ENCODE peak calls at places on chromosomes 6 and 20, in four cellular contexts. Q is transverse colon, S is HepG2, V is globus pallidus. F is an unnamed sample.

GRCh38 chr6:118720125-118720473 is 68.7 kb upstream of the CEP85L start:
- DNase-seq in S (no peak), V (no peak), Q (no peak), F (no peak)

GRCh38 chr6:43496370-43497128 is 13.6 kb downstream of the LRRC73 start:
- DNase-seq in Q (no peak), V (peak; percentile 53), S (peak; percentile 80), F (peak; percentile 65)

GRCh38 chr20:16929756-16930155 is 181.6 kb downstream of the OTOR start:
- DNase-seq in V (no peak), Q (no peak), S (no peak), F (no peak)

GRCh38 chr6:15997751-15998388 is 131.0 kb upstream of the MYLIP start:
- DNase-seq in V (no peak), S (no peak), Q (no peak), F (no peak)

GRCh38 chr6:26232950-26233607 is 131.9 kb upstream of the BTN3A2 start:
- DNase-seq in V (no peak), S (no peak), Q (no peak), F (no peak)

GRCh38 chr20:60011512-60012507 is 53.6 kb downstream of the CDH26 start:
- DNase-seq in Q (no peak), V (no peak), S (no peak), F (no peak)

GRCh38 chr6:160133441-160134336 is 12.1 kb downstream of the SLC22A1 start:
- DNase-seq in S (no peak), V (no peak), Q (no peak), F (no peak)

GRCh38 chr6:34601706-34602105 is 45.6 kb upstream of the SPDEF start:
- DNase-seq in S (no peak), V (peak; percentile 54), Q (no peak), F (peak; percentile 79)

GRCh38 chr20:23027721-23028120 is 7.4 kb upstream of the SSTR4 start:
- DNase-seq in S (no peak), V (no peak), Q (no peak), F (peak; percentile 60)

GRCh38 chr6:14984454-14984853 is 261.4 kb upstream of the JARID2 start:
- DNase-seq in S (peak; percentile 36), V (peak; percentile 46), Q (peak; percentile 79), F (peak; percentile 8)

GRCh38 chr6:33731751-33732282 is 14.9 kb downstream of the IP6K3 start:
- DNase-seq in Q (no peak), V (no peak), S (no peak), F (no peak)

GRCh38 chr6:158161566-158162254 is 6.4 kb downstream of the SERAC1 start:
- DNase-seq in V (no peak), Q (peak; percentile 25), S (no peak), F (no peak)

GRCh38 chr6:111764238-111765182 is 108.7 kb downstream of the FYN start:
- DNase-seq in V (no peak), Q (peak; percentile 49), S (no peak), F (no peak)

GRCh38 chr20:32535953-32536823 is 48.9 kb downstream of the NOL4L start:
- DNase-seq in S (peak; percentile 79), Q (peak; percentile 85), V (peak; percentile 66), F (no peak)

GRCh38 chr6:25280617-25280990 is 1.4 kb downstream of the CARMIL1 start:
- DNase-seq in Q (no peak), S (peak; percentile 45), V (no peak), F (no peak)

GRCh38 chr6:15677822-15678221 is 15.0 kb upstream of the DTNBP1 start:
- DNase-seq in V (no peak), Q (no peak), S (no peak), F (no peak)